ENCODE peak calls at places on chromosomes 7 and 10, in four cellular contexts. One of them, this sample, is unnamed.

GRCh38 chr10:71677261-71677660 is 42.3 kb downstream of the C10orf105 start:
- DNase-seq in fibroblast of lung: no peak
- DNase-seq in hepatocyte: no peak
- DNase-seq in GM06990: no peak
- DNase-seq in this sample: no peak

GRCh38 chr7:68977709-68978108 is 620.6 kb upstream of the AUTS2 start:
- DNase-seq in fibroblast of lung: no peak
- DNase-seq in GM06990: no peak
- DNase-seq in hepatocyte: no peak
- DNase-seq in this sample: no peak

GRCh38 chr7:155836216-155837125 is 24.2 kb upstream of the SHH start:
- DNase-seq in GM06990: no peak
- DNase-seq in fibroblast of lung: no peak
- DNase-seq in hepatocyte: no peak
- DNase-seq in this sample: no peak

GRCh38 chr10:49688920-49689319 is 9.5 kb downstream of the C10orf53 start:
- DNase-seq in hepatocyte: no peak
- DNase-seq in GM06990: no peak
- DNase-seq in fibroblast of lung: no peak
- DNase-seq in this sample: no peak

GRCh38 chr7:117248810-117249209 is 74.0 kb downstream of the WNT2 start:
- DNase-seq in hepatocyte: peak
- DNase-seq in fibroblast of lung: peak
- DNase-seq in GM06990: no peak
- DNase-seq in this sample: no peak

GRCh38 chr7:156180451-156181229 is 368.4 kb upstream of the SHH start:
- DNase-seq in GM06990: no peak
- DNase-seq in fibroblast of lung: no peak
- DNase-seq in hepatocyte: no peak
- DNase-seq in this sample: no peak

GRCh38 chr10:71727429-71728217 is 8.0 kb upstream of the C10orf105 start:
- DNase-seq in GM06990: peak
- DNase-seq in fibroblast of lung: peak
- DNase-seq in hepatocyte: peak
- DNase-seq in this sample: peak

GRCh38 chr10:7345717-7346116 is 65.1 kb downstream of the SFMBT2 start:
- DNase-seq in fibroblast of lung: no peak
- DNase-seq in GM06990: no peak
- DNase-seq in hepatocyte: no peak
- DNase-seq in this sample: no peak

GRCh38 chr10:81472927-81473470 is 402.0 kb upstream of the NRG3 start:
- DNase-seq in fibroblast of lung: no peak
- DNase-seq in hepatocyte: no peak
- DNase-seq in GM06990: no peak
- DNase-seq in this sample: no peak

GRCh38 chr10:98467506-98468318 is 21.0 kb upstream of the HPS1 start:
- DNase-seq in fibroblast of lung: peak
- DNase-seq in hepatocyte: peak
- DNase-seq in GM06990: peak
- DNase-seq in this sample: peak
- H3K4me3 ChIP-seq in fibroblast of lung: peak
- H3K4me3 ChIP-seq in hepatocyte: peak
- H3K4me3 ChIP-seq in GM06990: peak
- H3K4me3 ChIP-seq in this sample: peak

DNA sequence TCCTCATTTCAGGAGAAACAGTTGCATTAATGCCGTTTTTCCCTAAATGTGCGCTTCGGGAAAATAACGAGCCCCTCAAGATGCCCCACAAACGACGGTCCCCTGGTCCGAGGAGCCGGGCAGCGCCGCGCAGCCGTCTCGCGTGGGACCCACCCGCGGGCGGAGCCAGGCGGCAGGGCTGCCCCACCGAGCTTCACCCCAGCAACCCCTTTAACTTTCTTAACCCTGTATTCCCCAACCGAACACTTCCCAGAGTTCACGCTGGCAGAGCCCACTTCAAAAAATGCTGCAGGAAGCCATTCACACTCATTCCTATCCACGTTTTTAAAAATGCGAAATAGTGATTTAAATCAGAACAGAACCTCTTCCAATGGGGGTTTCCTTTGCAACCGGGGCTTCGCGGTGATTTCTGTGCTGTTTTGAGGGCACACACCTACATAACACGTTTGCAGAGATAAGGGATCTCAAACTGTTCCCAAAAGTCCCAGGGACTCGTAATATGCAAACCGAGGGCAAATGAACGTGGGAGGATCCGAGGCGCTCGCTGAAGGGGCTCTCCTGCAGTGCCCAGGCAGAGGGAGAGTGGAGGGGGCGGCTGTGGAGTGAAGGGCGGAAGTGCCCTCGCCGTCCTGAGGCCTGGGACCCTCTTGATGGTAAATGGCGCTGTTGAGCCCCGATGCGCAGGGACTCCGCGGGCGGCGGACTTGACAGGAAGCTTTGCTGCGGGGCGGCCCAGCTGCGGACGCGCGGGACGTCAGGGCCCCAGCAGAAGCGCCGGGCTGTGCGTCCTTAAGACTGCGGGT is 152.1 kb upstream of the YAE1 start:
- DNase-seq in fibroblast of lung: peak
- DNase-seq in GM06990: peak
- DNase-seq in hepatocyte: peak
- DNase-seq in this sample: no peak
- H3K4me3 ChIP-seq in fibroblast of lung: peak
- H3K4me3 ChIP-seq in GM06990: peak
- H3K4me3 ChIP-seq in hepatocyte: peak
- H3K4me3 ChIP-seq in this sample: peak

GRCh38 chr10:35130588-35131146 is 4.0 kb downstream of the CREM start:
- DNase-seq in GM06990: no peak
- DNase-seq in hepatocyte: no peak
- DNase-seq in fibroblast of lung: no peak
- DNase-seq in this sample: no peak

GRCh38 chr10:35126530-35127288 is at the start of gene CREM:
- DNase-seq in hepatocyte: peak
- DNase-seq in GM06990: peak
- DNase-seq in fibroblast of lung: peak
- DNase-seq in this sample: peak

GRCh38 chr10:35127289-35127891 is 744 bp downstream of the CREM start:
- DNase-seq in hepatocyte: peak
- DNase-seq in GM06990: peak
- DNase-seq in fibroblast of lung: peak
- DNase-seq in this sample: peak

GRCh38 chr10:35126062-35126529 is 550 bp upstream of the CREM start:
- DNase-seq in GM06990: no peak
- DNase-seq in hepatocyte: no peak
- DNase-seq in fibroblast of lung: no peak
- DNase-seq in this sample: no peak

DNA sequence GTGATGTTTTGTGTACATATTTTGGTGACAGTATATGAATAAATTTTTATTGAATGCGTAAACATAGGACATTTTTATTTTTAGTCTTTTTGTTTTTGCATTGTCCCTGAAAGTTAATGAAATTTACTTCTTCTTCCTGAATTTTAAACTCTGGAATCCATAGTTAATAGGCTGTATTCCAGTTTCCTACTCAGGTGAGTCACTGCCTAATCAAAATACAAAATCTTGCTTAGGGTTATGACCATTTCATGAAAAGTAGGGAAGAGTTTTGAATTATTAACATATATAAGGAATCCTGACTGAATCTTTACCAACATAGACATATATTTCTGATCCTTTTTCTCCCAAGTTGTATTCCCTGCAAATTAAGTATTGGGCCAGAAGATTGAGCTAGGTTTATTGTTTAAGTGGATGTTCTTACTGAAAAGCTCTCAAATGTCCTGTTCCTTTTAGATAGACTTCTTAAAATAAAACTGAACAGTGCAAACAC is 2.6 kb downstream of the CREM start:
- DNase-seq in GM06990: no peak
- DNase-seq in fibroblast of lung: no peak
- DNase-seq in hepatocyte: no peak
- DNase-seq in this sample: no peak
- H3K4me3 ChIP-seq in GM06990: peak
- H3K4me3 ChIP-seq in fibroblast of lung: no peak
- H3K4me3 ChIP-seq in hepatocyte: no peak
- H3K4me3 ChIP-seq in this sample: no peak

GRCh38 chr10:5810235-5810634 is 3.0 kb downstream of the GDI2 start:
- DNase-seq in GM06990: no peak
- DNase-seq in fibroblast of lung: no peak
- DNase-seq in hepatocyte: no peak
- DNase-seq in this sample: no peak

GRCh38 chr10:5809541-5810154 is 3.6 kb downstream of the GDI2 start:
- DNase-seq in GM06990: no peak
- DNase-seq in hepatocyte: no peak
- DNase-seq in fibroblast of lung: no peak
- DNase-seq in this sample: no peak

GRCh38 chr10:5813091-5813340 is 218 bp downstream of the GDI2 start:
- DNase-seq in hepatocyte: no peak
- DNase-seq in fibroblast of lung: no peak
- DNase-seq in GM06990: no peak
- DNase-seq in this sample: no peak

GRCh38 chr10:5812283-5813090 is 747 bp downstream of the GDI2 start:
- DNase-seq in hepatocyte: peak
- DNase-seq in GM06990: peak
- DNase-seq in fibroblast of lung: no peak
- DNase-seq in this sample: peak

DNA sequence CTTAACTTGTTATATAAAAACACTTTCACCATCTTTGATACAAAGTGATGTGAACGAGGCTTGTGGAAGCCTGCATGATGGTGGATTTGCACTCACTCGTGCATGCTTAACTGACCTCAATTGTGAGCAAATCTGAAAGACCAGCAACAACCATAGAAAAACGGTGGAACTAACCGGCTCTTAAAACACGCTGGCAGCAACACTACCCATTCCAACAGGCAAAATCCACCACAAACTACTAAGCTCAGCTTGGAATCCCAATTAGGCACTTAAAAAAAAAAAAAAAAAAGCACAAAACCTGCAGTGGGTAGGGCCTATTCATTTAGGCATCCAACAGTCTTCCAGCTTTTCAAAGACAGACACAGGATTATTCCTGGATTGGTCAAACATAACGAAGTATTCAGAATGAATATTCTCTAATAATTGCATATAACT is 1.8 kb downstream of the GDI2 start:
- DNase-seq in fibroblast of lung: peak
- DNase-seq in GM06990: no peak
- DNase-seq in hepatocyte: no peak
- DNase-seq in this sample: no peak
- H3K4me3 ChIP-seq in fibroblast of lung: peak
- H3K4me3 ChIP-seq in GM06990: peak
- H3K4me3 ChIP-seq in hepatocyte: peak
- H3K4me3 ChIP-seq in this sample: peak

DNA sequence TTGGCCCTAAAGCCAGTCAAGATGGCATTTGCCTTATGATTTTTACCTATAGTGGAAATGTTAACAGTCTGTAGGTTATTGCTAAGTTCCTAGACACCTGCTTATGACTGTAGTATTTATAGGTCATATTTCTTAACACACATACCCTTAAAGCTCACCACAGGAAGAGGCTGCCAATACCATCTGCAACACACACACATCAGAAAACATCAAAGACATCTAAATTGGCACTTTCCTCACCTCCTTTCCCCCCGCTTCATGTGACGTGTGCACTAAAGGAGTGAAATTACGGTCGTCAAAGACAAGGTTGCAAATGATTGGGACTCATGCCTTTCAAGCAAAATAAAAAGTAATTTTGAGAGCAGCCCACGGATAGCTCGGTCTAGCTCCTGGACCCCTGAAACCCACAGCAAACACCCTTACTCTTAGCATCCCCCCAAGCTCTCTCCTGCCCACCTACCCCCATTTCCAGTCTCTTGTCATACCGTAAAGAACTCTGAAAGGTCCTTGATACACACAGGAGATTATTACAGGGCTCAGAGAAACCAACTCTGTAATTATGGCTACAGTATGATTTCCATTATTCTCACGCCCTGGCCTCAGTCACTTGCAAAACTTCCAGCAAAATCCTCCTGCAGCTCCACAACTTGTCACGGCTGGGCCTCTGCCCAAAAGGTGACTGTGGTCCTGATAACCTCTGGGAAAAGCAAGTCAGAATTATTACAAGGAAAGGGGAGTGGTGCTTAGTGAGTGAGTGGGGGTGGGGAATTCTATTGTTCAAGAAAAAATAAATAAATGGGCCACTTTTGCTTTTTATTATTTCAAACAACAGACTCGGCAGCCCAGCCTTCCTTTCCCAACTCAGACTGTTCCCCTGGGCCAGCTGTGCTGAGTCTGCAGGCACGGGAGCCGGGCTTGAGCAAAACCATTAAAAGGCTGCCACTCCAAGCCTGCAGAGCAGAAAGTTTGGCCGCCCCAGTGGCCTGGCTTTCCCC is 90.4 kb downstream of the PLXNA4 start:
- DNase-seq in GM06990: no peak
- DNase-seq in fibroblast of lung: peak
- DNase-seq in hepatocyte: no peak
- DNase-seq in this sample: peak
- H3K4me3 ChIP-seq in GM06990: no peak
- H3K4me3 ChIP-seq in fibroblast of lung: no peak
- H3K4me3 ChIP-seq in hepatocyte: no peak
- H3K4me3 ChIP-seq in this sample: no peak

GRCh38 chr10:61042533-61042932 is 98.5 kb upstream of the RHOBTB1 start:
- DNase-seq in hepatocyte: no peak
- DNase-seq in fibroblast of lung: no peak
- DNase-seq in GM06990: no peak
- DNase-seq in this sample: no peak
- H3K4me3 ChIP-seq in hepatocyte: no peak
- H3K4me3 ChIP-seq in fibroblast of lung: no peak
- H3K4me3 ChIP-seq in GM06990: no peak
- H3K4me3 ChIP-seq in this sample: no peak